ENCODE peak calls at places on chromosomes 7 and 10, in five cellular contexts. D is lung, T is thoracic aorta, M is cardiac muscle cell, I is A549. Z is an unnamed sample.
A peak's percentile ranks its signal among the peaks of the same experiment; 100 is the strongest.

GRCh38 chr7:157357129-157358040 is 20.6 kb downstream of the DNAJB6 start:
- DNase-seq in T (no peak), D (no peak), M (no peak), I (no peak), Z (no peak)

GRCh38 chr7:137579913-137580640 is 236.5 kb upstream of the PTN start:
- DNase-seq in D (no peak), M (peak; percentile 78), T (no peak), I (no peak), Z (no peak)

GRCh38 chr10:124193309-124193696 is 99.9 kb upstream of the CHST15 start:
- DNase-seq in T (no peak), M (no peak), D (no peak), I (no peak), Z (no peak)

GRCh38 chr7:6653101-6653995 is 16.2 kb downstream of the ZNF316 start:
- DNase-seq in I (no peak), T (no peak), M (no peak), D (no peak), Z (no peak)

GRCh38 chr10:133520193-133520738 is 6.9 kb upstream of the CYP2E1 start:
- DNase-seq in M (peak; percentile 62), T (no peak), I (peak; percentile 79), D (peak; percentile 84), Z (peak; percentile 79)

GRCh38 chr10:75009426-75009825 is 102.0 kb upstream of the SAMD8 start:
- DNase-seq in M (no peak), T (no peak), I (no peak), D (no peak), Z (peak; percentile 47)

GRCh38 chr7:142854505-142855400 is at the start of gene EPHB6:
- DNase-seq in M (peak; percentile 81), D (peak; percentile 82), I (peak; percentile 32), T (no peak), Z (peak; percentile 70)

GRCh38 chr10:13404305-13404759 is 56.2 kb upstream of the SEPHS1 start:
- DNase-seq in M (no peak), T (no peak), I (no peak), D (no peak), Z (no peak)

GRCh38 chr10:121579656-121580055 is 18.6 kb downstream of the FGFR2 start:
- DNase-seq in D (no peak), T (no peak), M (no peak), I (no peak), Z (no peak)

GRCh38 chr10:92173996-92174395 is 116.9 kb downstream of the CPEB3 start:
- DNase-seq in T (no peak), M (no peak), D (no peak), I (no peak), Z (no peak)

GRCh38 chr7:80763289-80763688 is 124.8 kb downstream of the CD36 start:
- DNase-seq in D (no peak), M (no peak), I (no peak), T (no peak), Z (no peak)

GRCh38 chr10:77251297-77252013 is 386.2 kb downstream of the KCNMA1 start:
- DNase-seq in M (peak; percentile 34), I (peak; percentile 64), T (no peak), D (no peak), Z (peak; percentile 60)

GRCh38 chr10:3935141-3935540 is 150.1 kb upstream of the KLF6 start:
- DNase-seq in I (no peak), M (peak; percentile 86), D (no peak), T (no peak), Z (no peak)

GRCh38 chr7:1713502-1714484 is 43.7 kb downstream of the ELFN1 start:
- DNase-seq in I (no peak), M (no peak), T (no peak), D (no peak), Z (peak; percentile 86)

GRCh38 chr10:73940634-73941221 is 29.8 kb downstream of the PLAU start:
- DNase-seq in M (peak; percentile 81), D (peak; percentile 83), T (peak; percentile 76), I (peak; percentile 73), Z (peak; percentile 78)

GRCh38 chr10:52066383-52066782 is 247.7 kb upstream of the DKK1 start:
- DNase-seq in M (no peak), T (no peak), I (peak; percentile 11), D (no peak), Z (peak; percentile 9)

GRCh38 chr7:3179456-3179855 is 121.6 kb upstream of the SDK1 start:
- DNase-seq in I (no peak), T (no peak), M (no peak), D (no peak), Z (no peak)

GRCh38 chr7:108054537-108054936 is 51.6 kb upstream of the LAMB1 start:
- DNase-seq in I (peak; percentile 42), T (no peak), D (no peak), M (no peak), Z (no peak)

GRCh38 chr10:83352588-83352987 is 786.7 kb upstream of the GHITM start:
- DNase-seq in T (no peak), I (no peak), M (no peak), D (no peak), Z (no peak)

GRCh38 chr7:139853576-139854511 is 24.8 kb downstream of the TBXAS1 start:
- DNase-seq in M (peak; percentile 95), T (peak; percentile 27), I (peak; percentile 24), D (no peak), Z (peak; percentile 63)

GRCh38 chr10:6503171-6503570 is 76.9 kb downstream of the PRKCQ start:
- DNase-seq in M (no peak), D (no peak), T (no peak), I (no peak), Z (no peak)

GRCh38 chr10:103850572-103850895 is 4.8 kb downstream of the SH3PXD2A start:
- DNase-seq in M (no peak), I (no peak), T (no peak), D (no peak), Z (no peak)

GRCh38 chr10:15439381-15439837 is 68.3 kb upstream of the FAM171A1 start:
- DNase-seq in D (no peak), I (peak; percentile 23), M (peak; percentile 86), T (peak; percentile 51), Z (peak; percentile 53)

GRCh38 chr10:12587408-12587807 is 238.1 kb downstream of the CAMK1D start:
- DNase-seq in D (no peak), I (no peak), M (no peak), T (no peak), Z (no peak)

GRCh38 chr10:74419491-74420466 is 268.8 kb downstream of the ADK start:
- DNase-seq in I (peak; percentile 11), T (no peak), D (no peak), M (peak; percentile 15), Z (peak; percentile 11)

GRCh38 chr10:107163904-107164861 is at the start of gene SORCS1:
- DNase-seq in M (no peak), D (no peak), I (no peak), T (no peak), Z (peak; percentile 60)

GRCh38 chr7:84264341-84264740 is 69.8 kb upstream of the SEMA3A start:
- DNase-seq in D (no peak), T (no peak), M (no peak), I (no peak), Z (no peak)

GRCh38 chr7:130719550-130719949 is 14.5 kb downstream of the KLF14 start:
- DNase-seq in I (no peak), T (no peak), M (peak; percentile 7), D (no peak), Z (no peak)

GRCh38 chr7:130723784-130724183 is 10.2 kb downstream of the KLF14 start:
- DNase-seq in D (no peak), T (no peak), M (peak; percentile 32), I (no peak), Z (no peak)

GRCh38 chr7:130721486-130722277 is 12.3 kb downstream of the KLF14 start:
- DNase-seq in M (peak; percentile 89), D (peak; percentile 61), T (no peak), I (peak; percentile 71), Z (peak; percentile 81)
- TF ChIP-seq CTCF in M (peak; percentile 82), D (peak; percentile 45), T (peak; percentile 45), I (peak; percentile 54), Z (peak; percentile 88)

GRCh38 chr10:86968994-86969355 is 693 bp downstream of the ADIRF start:
- DNase-seq in T (no peak), I (no peak), D (no peak), M (no peak), Z (no peak)
- H3K27ac ChIP-seq in T (peak overlapping the region; percentile 100), I (no peak overlapping the region), D (peak overlapping the region; percentile 45), M (no peak overlapping the region), Z (no peak overlapping the region)

DNA sequence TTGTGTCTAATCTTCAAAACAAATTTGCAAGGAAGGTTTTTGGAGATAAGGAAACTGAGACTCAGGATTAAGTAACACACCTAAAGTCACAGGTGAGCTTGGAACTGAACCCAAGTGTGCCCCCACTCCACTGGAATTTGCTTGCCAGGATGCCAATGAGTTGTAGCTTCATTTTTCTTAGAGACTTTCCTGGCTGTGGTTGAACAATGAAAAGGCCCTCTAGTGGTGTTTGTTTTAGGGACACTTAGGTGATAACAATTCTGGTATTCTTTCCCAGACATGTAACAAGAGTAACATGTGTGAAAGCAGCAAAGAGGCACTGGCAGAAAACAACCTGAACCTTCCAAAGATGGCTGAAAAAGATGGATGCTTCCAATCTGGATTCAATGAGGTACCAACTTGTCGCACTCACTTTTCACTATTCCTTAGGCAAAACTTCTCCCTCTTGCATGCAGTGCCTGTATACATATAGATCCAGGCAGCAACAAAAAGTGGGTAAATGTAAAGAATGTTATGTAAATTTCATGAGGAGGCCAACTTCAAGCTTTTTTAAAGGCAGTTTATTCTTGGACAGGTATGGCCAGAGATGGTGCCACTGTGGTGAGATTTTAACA is 1.5 kb downstream of the IL6 start:
- DNase-seq in D (no peak), M (peak; percentile 78), I (peak; percentile 55), T (no peak), Z (no peak)
- TF ChIP-seq CTCF in D (no peak), M (peak; percentile 70), I (peak; percentile 59), T (peak; percentile 29), Z (peak; percentile 48)

GRCh38 chr10:102773986-102774385 is 30.2 kb downstream of the WBP1L start:
- DNase-seq in D (no peak), M (peak; percentile 55), T (no peak), I (no peak), Z (no peak)
- H3K27ac ChIP-seq in D (peak overlapping the region; percentile 99), M (peak overlapping the region; percentile 36), T (peak overlapping the region; percentile 99), I (no peak overlapping the region), Z (no peak overlapping the region)

GRCh38 chr7:100271716-100272537 is 35.6 kb upstream of the SPDYE3 start:
- DNase-seq in M (peak; percentile 97), T (peak; percentile 93), I (peak; percentile 97), D (peak; percentile 99), Z (peak; percentile 99)

DNA sequence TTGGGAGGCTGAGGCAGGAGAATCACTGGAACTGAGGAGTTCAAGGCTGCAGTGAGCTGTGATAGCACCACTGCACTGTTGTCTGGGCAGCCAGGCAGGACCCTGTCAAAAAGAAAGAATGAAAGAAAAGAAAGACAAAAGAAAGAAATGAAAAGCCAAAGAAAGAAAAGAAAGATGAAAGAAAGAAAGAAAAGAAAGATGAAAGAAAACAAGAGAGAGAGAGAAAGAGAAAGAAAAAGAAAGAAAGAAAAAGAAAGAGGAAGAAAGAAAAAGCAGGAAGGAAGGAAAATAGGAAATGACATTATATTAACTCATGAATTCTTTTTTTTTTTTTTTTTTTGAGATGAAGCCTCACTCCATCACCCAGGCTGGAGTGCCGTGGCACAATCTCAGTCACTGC is 32.4 kb upstream of the SPDYE3 start:
- DNase-seq in M (no peak), D (no peak), I (no peak), T (no peak), Z (no peak)
- TF ChIP-seq CTCF in M (no peak), D (no peak), I (no peak), T (no peak), Z (no peak)